ENCODE peak calls at places on chromosomes 12 and 14, in seven cellular contexts. W, B, M, S, A, X and G are unnamed samples. For H3K36me3 and H4K20me1, the result is how much of the 10 kb centered on the place peaks cover.

GRCh38 chr12:56206373-56207166 is 15.2 kb downstream of the RNF41 start:
- DNase-seq in M (peak), A (peak), X (peak), W (peak), S (peak), B (peak), G (peak)

GRCh38 chr14:93047661-93048060 is 68.1 kb downstream of the ITPK1 start:
- DNase-seq in A (no peak), W (no peak), S (no peak), X (no peak), M (no peak), B (no peak), G (no peak)

GRCh38 chr14:80213602-80214001 is 2.3 kb upstream of the DIO2 start:
- DNase-seq in M (peak), S (peak), A (peak), X (peak), W (peak), B (peak), G (peak)

GRCh38 chr12:28051516-28052456 is 79.3 kb upstream of the PTHLH start:
- DNase-seq in X (no peak), M (no peak), A (no peak), B (no peak), W (peak), S (no peak), G (peak)

GRCh38 chr12:129773170-129773493 is 130.7 kb downstream of the TMEM132D start:
- DNase-seq in W (no peak), M (no peak), X (no peak), B (no peak), S (no peak), A (no peak), G (no peak)

GRCh38 chr12:124898200-124898950 is 16.1 kb downstream of the UBC start:
- DNase-seq in W (peak), X (peak), M (peak), B (peak), S (peak), A (no peak), G (peak)

GRCh38 chr14:58107947-58108552 is 44.0 kb downstream of the ARMH4 start:
- DNase-seq in M (peak), A (peak), X (peak), S (no peak), W (peak), B (peak), G (peak)

GRCh38 chr14:31881531-31882310 is 195.4 kb upstream of the ARHGAP5 start:
- DNase-seq in S (no peak), W (peak), B (peak), X (no peak), M (no peak), A (no peak), G (peak)

GRCh38 chr14:82488473-82488872 is 954.8 kb upstream of the SEL1L start:
- DNase-seq in W (no peak), X (no peak), A (peak), S (no peak), B (no peak), M (no peak), G (no peak)

GRCh38 chr14:53180272-53181221 is 27.4 kb upstream of the DDHD1 start:
- DNase-seq in B (no peak), M (no peak), S (peak), X (peak), A (peak), W (peak), G (peak)

GRCh38 chr14:86481105-86481504 is 951.2 kb downstream of the FLRT2 start:
- DNase-seq in B (no peak), X (no peak), S (no peak), W (peak), A (peak), M (no peak), G (no peak)

GRCh38 chr12:5254703-5255102 is 177.2 kb upstream of the NTF3 start:
- DNase-seq in S (no peak), M (no peak), X (no peak), W (peak), A (no peak), B (no peak), G (peak)

GRCh38 chr12:92538970-92539749 is 163.6 kb upstream of the PLEKHG7 start:
- DNase-seq in B (peak), X (no peak), W (peak), A (peak), M (no peak), S (no peak), G (peak)

GRCh38 chr12:127145929-127146789 is 1120.8 kb upstream of the TMEM132C start:
- DNase-seq in X (peak), A (no peak), S (no peak), M (peak), W (peak), B (peak), G (peak)

GRCh38 chr12:6029401-6029800 is 84.3 kb upstream of the ANO2 start:
- DNase-seq in X (no peak), M (no peak), W (no peak), A (no peak), B (no peak), S (no peak), G (no peak)

GRCh38 chr14:61460853-61461611 is 139.7 kb downstream of the PRKCH start:
- DNase-seq in X (no peak), A (no peak), M (no peak), B (peak), W (no peak), S (peak), G (peak)

GRCh38 chr14:96421236-96421635 is 29.3 kb downstream of the AK7 start:
- DNase-seq in A (no peak), B (no peak), M (no peak), W (no peak), S (no peak), X (no peak), G (no peak)

GRCh38 chr14:20873370-20874177 is 17.6 kb upstream of the RNASE3 start:
- DNase-seq in B (peak), X (peak), W (peak), S (peak), M (peak), A (peak), G (peak)

GRCh38 chr12:15526033-15526432 is 203.7 kb downstream of the PTPRO start:
- DNase-seq in S (no peak), X (peak), W (no peak), B (peak), M (no peak), A (no peak), G (no peak)

GRCh38 chr12:110502449-110502738 is 263 bp downstream of the RAD9B start:
- DNase-seq in B (no peak), X (no peak), W (peak), M (no peak), S (no peak), A (peak), G (no peak)

GRCh38 chr14:105050551-105050897 is 14.7 kb downstream of the GPR132 start:
- DNase-seq in M (peak), A (no peak), X (no peak), W (no peak), B (peak), S (no peak), G (peak)

GRCh38 chr14:59913187-59913586 is 6.8 kb upstream of the LRRC9 start:
- DNase-seq in B (no peak), X (no peak), S (no peak), A (no peak), M (no peak), W (no peak), G (no peak)

GRCh38 chr12:65004270-65004669 is 116.8 kb downstream of the WIF1 start:
- DNase-seq in M (no peak), W (no peak), B (peak), X (no peak), A (no peak), S (no peak), G (peak)

GRCh38 chr12:80413462-80413861 is 30.6 kb upstream of the PTPRQ start:
- DNase-seq in A (no peak), M (no peak), B (no peak), W (no peak), S (no peak), X (peak), G (no peak)

GRCh38 chr14:37588956-37589737 is 5.9 kb downstream of the FOXA1 start:
- DNase-seq in B (no peak), A (no peak), X (peak), S (no peak), W (no peak), M (no peak), G (no peak)

GRCh38 chr14:23186913-23187654 is 3.6 kb upstream of the SLC7A8 start:
- DNase-seq in S (peak), W (peak), M (peak), B (peak), X (peak), A (peak), G (peak)

GRCh38 chr12:46824709-46825108 is 1.1 kb downstream of the SLC38A4 start:
- DNase-seq in S (no peak), A (no peak), B (no peak), M (no peak), X (no peak), W (no peak), G (no peak)

DNA sequence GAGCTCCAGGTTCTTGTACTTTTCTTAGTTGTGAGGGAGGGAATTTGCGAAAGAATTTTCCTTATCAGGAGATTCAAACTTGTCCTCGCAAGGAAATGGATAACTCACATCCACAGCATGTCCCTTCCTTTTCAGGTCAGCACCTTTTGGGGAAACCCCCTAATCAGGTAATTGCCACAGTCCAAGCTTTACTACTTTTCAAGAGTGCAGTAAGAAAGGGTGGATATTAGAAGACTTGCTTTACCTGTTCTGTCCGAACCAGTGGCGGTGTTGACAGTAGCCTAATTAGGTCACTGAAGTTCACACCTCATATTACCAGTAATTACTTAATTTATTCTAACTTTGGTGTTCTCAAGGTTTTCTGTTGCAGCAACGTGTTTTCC is 6.7 kb upstream of the C12orf50 start:
- DNase-seq in B (peak), S (no peak), M (no peak), A (no peak), X (peak), W (no peak), G (no peak)
- H3K36me3 ChIP-seq in B (under half), S (under half), M (under half), A (under half), X (under half), W (under half), G (under half)

GRCh38 chr14:99573436-99574098 is 30.4 kb downstream of the CCDC85C start:
- DNase-seq in X (no peak), S (no peak), W (no peak), A (no peak), M (no peak), B (no peak), G (no peak)

GRCh38 chr14:99572173-99572999 is 31.6 kb downstream of the CCDC85C start:
- DNase-seq in M (peak), B (no peak), S (no peak), A (peak), W (no peak), X (no peak), G (no peak)

GRCh38 chr14:99571303-99571986 is 32.6 kb downstream of the CCDC85C start:
- DNase-seq in X (no peak), S (no peak), A (no peak), M (no peak), B (no peak), W (no peak), G (no peak)

GRCh38 chr14:99574099-99574880 is 29.7 kb downstream of the CCDC85C start:
- DNase-seq in X (peak), M (peak), B (no peak), S (no peak), W (peak), A (peak), G (peak)

GRCh38 chr14:99573000-99573330 is 31.0 kb downstream of the CCDC85C start:
- DNase-seq in W (no peak), M (no peak), B (no peak), A (no peak), S (no peak), X (no peak), G (no peak)
- H4K20me1 ChIP-seq in W (under half), M (half or more), B (under half), A (under half), S (under half), X (under half), G (under half)

GRCh38 chr12:85672436-85672835 is 163.8 kb downstream of the RASSF9 start:
- DNase-seq in X (no peak), A (no peak), W (no peak), M (no peak), S (no peak), B (no peak), G (no peak)
- H2AFZ ChIP-seq in X (no peak), A (no peak), W (no peak), M (no peak), S (no peak), B (no peak), G (no peak)

GRCh38 chr12:54285150-54286041 is 4.9 kb downstream of the HNRNPA1 start:
- DNase-seq in X (no peak), S (no peak), M (no peak), A (no peak), B (no peak), W (no peak), G (peak)
- H3K36me3 ChIP-seq in X (under half), S (half or more), M (half or more), A (under half), B (under half), W (under half), G (half or more)

GRCh38 chr14:75460402-75460801 is 32.6 kb downstream of the JDP2 start:
- DNase-seq in M (no peak), B (no peak), W (no peak), S (no peak), X (no peak), A (no peak), G (no peak)

GRCh38 chr14:75457648-75458165 is 29.9 kb downstream of the JDP2 start:
- DNase-seq in A (no peak), X (peak), M (no peak), B (no peak), W (no peak), S (no peak), G (no peak)

GRCh38 chr14:75458305-75458704 is 30.5 kb downstream of the JDP2 start:
- DNase-seq in X (no peak), M (no peak), W (no peak), A (no peak), B (no peak), S (no peak), G (no peak)

GRCh38 chr14:75459791-75460190 is 32.0 kb downstream of the JDP2 start:
- DNase-seq in A (no peak), X (no peak), S (no peak), B (no peak), W (no peak), M (no peak), G (no peak)

GRCh38 chr14:75459099-75459741 is 31.4 kb downstream of the JDP2 start:
- DNase-seq in X (peak), S (no peak), B (no peak), A (no peak), W (no peak), M (no peak), G (no peak)
- H4K20me1 ChIP-seq in X (under half), S (under half), B (under half), A (under half), W (under half), M (half or more), G (under half)

DNA sequence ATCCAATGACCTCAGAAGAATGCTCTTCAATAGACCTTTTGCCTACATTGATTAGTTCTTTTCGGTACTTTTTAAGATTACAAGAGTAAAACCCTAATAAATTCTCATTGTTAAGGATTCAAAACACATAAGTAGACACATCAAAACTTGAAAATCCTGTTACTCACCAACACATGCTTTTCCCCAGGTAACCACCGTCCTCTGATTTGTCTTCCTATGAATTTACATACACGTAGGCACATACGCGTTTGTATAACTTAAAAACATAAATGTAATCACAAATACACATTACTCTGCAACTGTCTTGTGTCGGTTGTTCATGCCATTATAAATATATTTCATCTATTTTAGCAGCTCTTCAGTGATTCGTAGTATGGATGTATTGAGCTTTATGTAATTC is 910 bp upstream of the WASHC4 start:
- DNase-seq in X (no peak), W (no peak), A (no peak), M (no peak), S (no peak), B (peak), G (no peak)
- H2AFZ ChIP-seq in X (peak), W (no peak), A (peak), M (peak), S (peak), B (peak), G (peak)